ENCODE peak calls at places on chromosomes 2 and 18, in ten cellular contexts. U is prostate gland, J is K562, A is endothelial cell of umbilical vein, M is HepG2, T is upper lobe of left lung, Y is HCT116, O is transverse colon, K is GM23338, F is HL-60. L is an unnamed sample.

GRCh38 chr2:14401838-14402237 is 230.7 kb upstream of the LRATD1 start:
- DNase-seq in U (no peak), J (no peak), A (no peak), M (no peak), T (no peak), Y (no peak), O (no peak), K (peak), F (no peak), L (no peak)

GRCh38 chr2:164786787-164787186 is 54.8 kb downstream of the COBLL1 start:
- DNase-seq in U (no peak), J (no peak), A (no peak), M (no peak), T (no peak), Y (no peak), O (no peak), K (no peak), F (no peak), L (no peak)

GRCh38 chr18:63259581-63259830 is 60.1 kb downstream of the BCL2 start:
- DNase-seq in U (no peak), J (no peak), A (no peak), M (no peak), T (no peak), Y (no peak), O (no peak), K (no peak), F (no peak), L (no peak)

GRCh38 chr2:65329551-65329950 is 101.9 kb downstream of the ACTR2 start:
- DNase-seq in U (no peak), J (no peak), A (no peak), M (no peak), T (no peak), Y (no peak), O (no peak), K (peak), F (no peak), L (no peak)

GRCh38 chr2:112723995-112724394 is 3.2 kb downstream of the NT5DC4 start:
- DNase-seq in U (no peak), J (no peak), A (no peak), M (no peak), T (peak), Y (no peak), O (no peak), K (no peak), F (no peak), L (no peak)

GRCh38 chr18:55477537-55478300 is 110.3 kb downstream of the TCF4 start:
- DNase-seq in U (peak), J (no peak), A (peak), M (no peak), T (no peak), Y (no peak), O (no peak), K (no peak), F (peak), L (no peak)

GRCh38 chr2:54176577-54176976 is 61.2 kb downstream of the ACYP2 start:
- DNase-seq in U (no peak), J (no peak), A (peak), M (peak), T (no peak), Y (peak), O (peak), K (peak), F (no peak), L (peak)

GRCh38 chr2:118907759-118908158 is 34.2 kb upstream of the MARCO start:
- DNase-seq in U (no peak), J (no peak), A (no peak), M (no peak), T (no peak), Y (no peak), O (no peak), K (no peak), F (no peak), L (no peak)

GRCh38 chr2:124025896-124026295 is 809 bp downstream of the CNTNAP5 start:
- DNase-seq in U (no peak), J (no peak), A (no peak), M (no peak), T (no peak), Y (no peak), O (no peak), K (peak), F (no peak), L (no peak)

GRCh38 chr18:49691177-49691608 is 122.1 kb downstream of the ACAA2 start:
- DNase-seq in U (no peak), J (no peak), A (peak), M (no peak), T (no peak), Y (peak), O (no peak), K (no peak), F (no peak), L (no peak)

GRCh38 chr2:189222440-189222839 is 42.9 kb upstream of the COL5A2 start:
- DNase-seq in U (no peak), J (no peak), A (peak), M (no peak), T (no peak), Y (no peak), O (peak), K (no peak), F (no peak), L (peak)

GRCh38 chr18:59551902-59552635 is 145.2 kb downstream of the CCBE1 start:
- DNase-seq in U (no peak), J (no peak), A (no peak), M (no peak), T (no peak), Y (no peak), O (no peak), K (no peak), F (no peak), L (no peak)

GRCh38 chr18:12408247-12408869 is 629 bp downstream of the PRELID3A start:
- DNase-seq in U (no peak), J (no peak), A (peak), M (no peak), T (no peak), Y (no peak), O (peak), K (no peak), F (no peak), L (no peak)

GRCh38 chr2:37653805-37654378 is 17.6 kb downstream of the CDC42EP3 start:
- DNase-seq in U (peak), J (no peak), A (no peak), M (no peak), T (no peak), Y (no peak), O (peak), K (no peak), F (peak), L (no peak)

GRCh38 chr2:129865976-129866375 is 113.5 kb upstream of the RAB6C start:
- DNase-seq in U (no peak), J (no peak), A (no peak), M (no peak), T (no peak), Y (no peak), O (no peak), K (no peak), F (no peak), L (no peak)

GRCh38 chr2:217892560-217892959 is 110.2 kb downstream of the TNS1 start:
- DNase-seq in U (no peak), J (no peak), A (no peak), M (no peak), T (no peak), Y (no peak), O (no peak), K (no peak), F (no peak), L (no peak)

GRCh38 chr2:219628986-219629901 is 1.8 kb downstream of the SLC4A3 start:
- DNase-seq in U (no peak), J (no peak), A (no peak), M (no peak), T (peak), Y (no peak), O (no peak), K (no peak), F (peak), L (peak)

GRCh38 chr2:88831792-88832248 is 140.3 kb downstream of the RPIA start:
- DNase-seq in U (no peak), J (peak), A (peak), M (peak), T (peak), Y (peak), O (peak), K (peak), F (peak), L (no peak)

GRCh38 chr18:63773616-63774015 is 1.6 kb upstream of the SERPINB7 start:
- DNase-seq in U (no peak), J (no peak), A (no peak), M (no peak), T (no peak), Y (no peak), O (no peak), K (no peak), F (no peak), L (no peak)

GRCh38 chr18:48640566-48641270 is 101.9 kb downstream of the CTIF start:
- DNase-seq in U (no peak), J (no peak), A (no peak), M (no peak), T (no peak), Y (no peak), O (no peak), K (no peak), F (no peak), L (no peak)

DNA sequence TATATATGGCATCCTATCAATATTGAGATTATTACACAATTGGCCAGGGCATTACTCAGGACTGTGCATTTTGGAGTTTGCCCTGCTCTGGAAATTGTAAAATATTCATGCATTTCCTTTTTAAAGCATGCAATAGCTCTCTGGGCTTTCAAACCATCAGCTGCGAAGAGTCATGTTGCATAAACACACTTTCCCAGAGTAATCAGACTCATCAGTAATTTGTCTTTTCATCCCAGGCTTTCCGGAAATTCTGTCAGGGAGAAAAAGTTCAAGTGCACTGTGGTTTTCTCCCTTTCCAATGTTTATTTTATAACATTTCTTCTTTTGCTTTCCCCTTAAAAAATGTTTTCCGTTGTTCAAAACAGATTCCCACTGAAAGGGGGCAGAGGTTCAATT is 38.9 kb upstream of the FHL2 start:
- DNase-seq in U (no peak), J (no peak), A (no peak), M (no peak), T (no peak), Y (no peak), O (no peak), K (no peak), F (no peak), L (no peak)
- TF ChIP-seq POLR2AphosphoS5 in U (no peak), J (no peak), A (no peak), M (no peak), T (no peak), Y (no peak), O (no peak), K (no peak), F (no peak), L (no peak)

GRCh38 chr18:77119851-77120491 is 12.6 kb downstream of the MBP start:
- DNase-seq in U (no peak), J (no peak), A (no peak), M (no peak), T (no peak), Y (no peak), O (no peak), K (no peak), F (no peak), L (peak)

GRCh38 chr18:77129150-77129551 is 3.4 kb downstream of the MBP start:
- DNase-seq in U (no peak), J (no peak), A (no peak), M (no peak), T (no peak), Y (no peak), O (no peak), K (no peak), F (no peak), L (peak)

GRCh38 chr18:77127769-77128671 is 4.6 kb downstream of the MBP start:
- DNase-seq in U (peak), J (no peak), A (no peak), M (no peak), T (no peak), Y (no peak), O (peak), K (no peak), F (peak), L (peak)

GRCh38 chr18:77123313-77124231 is 9.0 kb downstream of the MBP start:
- DNase-seq in U (no peak), J (no peak), A (no peak), M (no peak), T (no peak), Y (no peak), O (no peak), K (no peak), F (no peak), L (no peak)

GRCh38 chr18:77124452-77124922 is 8.1 kb downstream of the MBP start:
- DNase-seq in U (no peak), J (no peak), A (no peak), M (no peak), T (peak), Y (no peak), O (no peak), K (peak), F (peak), L (peak)
- TF ChIP-seq POLR2AphosphoS5 in U (no peak), J (no peak), A (no peak), M (no peak), T (no peak), Y (no peak), O (no peak), K (no peak), F (peak), L (no peak)

GRCh38 chr2:30148850-30149249 is 2.0 kb downstream of the YPEL5 start:
- DNase-seq in U (no peak), J (no peak), A (no peak), M (no peak), T (no peak), Y (no peak), O (no peak), K (peak), F (no peak), L (no peak)

GRCh38 chr2:30149976-30150375 is 3.2 kb downstream of the YPEL5 start:
- DNase-seq in U (no peak), J (no peak), A (peak), M (no peak), T (no peak), Y (no peak), O (no peak), K (no peak), F (no peak), L (no peak)

GRCh38 chr2:30150786-30151185 is 4.0 kb downstream of the YPEL5 start:
- DNase-seq in U (no peak), J (no peak), A (no peak), M (no peak), T (no peak), Y (no peak), O (no peak), K (no peak), F (no peak), L (no peak)

GRCh38 chr2:30147715-30148611 is 1.2 kb downstream of the YPEL5 start:
- DNase-seq in U (peak), J (peak), A (peak), M (peak), T (peak), Y (no peak), O (peak), K (peak), F (peak), L (peak)

DNA sequence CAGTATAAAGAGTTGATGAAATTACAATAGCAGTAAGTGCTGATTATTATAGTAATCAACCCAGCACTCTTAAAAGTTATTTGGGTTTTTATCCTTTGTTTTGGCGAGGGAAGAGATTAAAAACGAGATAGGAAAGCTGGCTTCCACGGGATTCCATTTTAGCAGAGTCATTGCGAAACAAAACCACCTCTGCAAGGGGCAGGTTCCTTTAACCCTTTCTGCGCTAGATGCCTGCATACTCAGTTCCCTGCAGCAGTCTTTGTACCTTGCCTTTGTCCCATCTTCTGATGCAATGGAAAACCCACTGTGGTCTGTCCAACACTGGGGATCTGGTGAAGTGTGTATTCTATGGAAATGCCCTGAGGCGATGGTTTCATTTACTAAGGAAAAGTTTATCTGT is 2.7 kb downstream of the YPEL5 start:
- DNase-seq in U (no peak), J (no peak), A (no peak), M (peak), T (no peak), Y (no peak), O (no peak), K (peak), F (peak), L (no peak)
- TF ChIP-seq POLR2AphosphoS5 in U (no peak), J (no peak), A (no peak), M (no peak), T (no peak), Y (no peak), O (no peak), K (no peak), F (no peak), L (no peak)

DNA sequence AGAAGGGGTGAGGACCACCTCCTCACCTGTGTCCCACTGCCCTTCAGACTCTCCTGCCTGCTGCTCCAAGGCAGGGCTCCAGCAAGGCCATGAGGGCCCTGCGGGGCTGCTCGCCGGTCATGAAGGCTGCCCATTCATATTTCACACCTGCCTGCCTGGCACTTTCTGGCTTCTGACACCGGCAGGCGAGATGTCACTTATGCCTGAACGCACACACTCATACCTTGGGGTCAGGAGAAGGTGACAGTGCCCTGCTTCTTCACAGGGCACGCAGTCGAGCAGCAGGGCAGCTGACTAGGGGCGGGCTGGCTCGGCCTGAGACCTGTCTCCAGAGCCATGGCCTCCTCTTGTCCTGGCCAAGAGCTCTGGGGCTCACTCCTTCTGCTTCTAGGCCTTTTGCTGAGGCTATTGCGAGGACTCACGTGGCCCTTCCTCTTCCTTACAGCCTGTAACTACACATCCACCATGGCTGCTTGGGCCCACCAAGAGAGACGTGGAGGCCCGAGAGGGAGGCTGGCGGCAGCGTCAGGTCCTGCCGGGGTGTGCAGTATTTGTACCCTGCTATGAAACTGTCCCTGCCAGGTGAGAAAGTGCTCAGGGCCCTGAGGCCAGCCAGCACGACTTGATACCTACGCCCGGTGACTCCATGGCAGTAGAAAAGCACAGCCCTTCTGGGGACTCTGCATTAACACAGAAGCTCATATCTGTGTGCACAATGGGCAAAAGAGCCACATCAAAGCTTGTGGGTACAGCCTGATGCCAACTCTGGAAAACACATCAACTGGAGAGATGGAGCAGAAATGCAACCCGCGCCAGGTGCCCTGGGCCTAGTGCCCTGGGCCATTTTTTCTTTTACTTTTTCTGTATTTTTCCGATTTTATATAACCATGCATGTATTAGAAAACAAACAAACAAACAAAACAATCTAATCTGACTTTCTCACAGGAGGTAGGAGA is 30.6 kb downstream of the HS6ST1 start:
- DNase-seq in U (no peak), J (no peak), A (no peak), M (no peak), T (no peak), Y (no peak), O (no peak), K (no peak), F (no peak), L (no peak)
- TF ChIP-seq POLR2AphosphoS5 in U (no peak), J (no peak), A (no peak), M (no peak), T (no peak), Y (no peak), O (no peak), K (no peak), F (no peak), L (no peak)

GRCh38 chr2:144515425-144515693 is 4.6 kb downstream of the ZEB2 start:
- DNase-seq in U (no peak), J (no peak), A (no peak), M (no peak), T (no peak), Y (no peak), O (no peak), K (no peak), F (no peak), L (no peak)

GRCh38 chr2:144515694-144516416 is 4.1 kb downstream of the ZEB2 start:
- DNase-seq in U (no peak), J (peak), A (peak), M (no peak), T (peak), Y (no peak), O (peak), K (peak), F (no peak), L (no peak)

GRCh38 chr2:144516981-144517824 is 2.7 kb downstream of the ZEB2 start:
- DNase-seq in U (no peak), J (peak), A (peak), M (no peak), T (peak), Y (no peak), O (peak), K (peak), F (peak), L (peak)

GRCh38 chr2:144517825-144518699 is 1.9 kb downstream of the ZEB2 start:
- DNase-seq in U (no peak), J (no peak), A (no peak), M (no peak), T (no peak), Y (no peak), O (no peak), K (peak), F (no peak), L (no peak)

GRCh38 chr2:144516417-144516980 is 3.4 kb downstream of the ZEB2 start:
- DNase-seq in U (no peak), J (no peak), A (peak), M (no peak), T (peak), Y (no peak), O (no peak), K (peak), F (no peak), L (no peak)
- TF ChIP-seq POLR2AphosphoS5 in U (no peak), J (no peak), A (no peak), M (no peak), T (no peak), Y (no peak), O (no peak), K (no peak), F (no peak), L (no peak)

GRCh38 chr2:27262379-27263286 is at the start of gene SLC30A3:
- DNase-seq in U (peak), J (peak), A (peak), M (no peak), T (peak), Y (peak), O (peak), K (peak), F (peak), L (peak)
- TF ChIP-seq POLR2AphosphoS5 in U (no peak), J (no peak), A (peak), M (no peak), T (no peak), Y (peak), O (no peak), K (peak), F (no peak), L (peak)

GRCh38 chr2:20444993-20445910 is 1.6 kb upstream of the RHOB start:
- DNase-seq in U (no peak), J (no peak), A (peak), M (no peak), T (no peak), Y (no peak), O (peak), K (peak), F (no peak), L (peak)

GRCh38 chr2:20446280-20446916 is 476 bp upstream of the RHOB start:
- DNase-seq in U (no peak), J (no peak), A (no peak), M (no peak), T (no peak), Y (no peak), O (no peak), K (peak), F (no peak), L (peak)

GRCh38 chr2:20440001-20440560 is 6.8 kb upstream of the RHOB start:
- DNase-seq in U (no peak), J (no peak), A (no peak), M (no peak), T (no peak), Y (no peak), O (peak), K (no peak), F (no peak), L (peak)

GRCh38 chr2:20444113-20444992 is 2.5 kb upstream of the RHOB start:
- DNase-seq in U (no peak), J (no peak), A (peak), M (no peak), T (no peak), Y (no peak), O (peak), K (peak), F (no peak), L (peak)

GRCh38 chr2:20443276-20443920 is 3.5 kb upstream of the RHOB start:
- DNase-seq in U (no peak), J (no peak), A (peak), M (peak), T (no peak), Y (no peak), O (peak), K (peak), F (no peak), L (peak)
- TF ChIP-seq POLR2AphosphoS5 in U (peak), J (no peak), A (no peak), M (no peak), T (no peak), Y (no peak), O (peak), K (no peak), F (no peak), L (peak)

GRCh38 chr2:85649201-85650190 is 18.5 kb downstream of the SFTPB start:
- DNase-seq in U (no peak), J (no peak), A (peak), M (no peak), T (no peak), Y (no peak), O (no peak), K (no peak), F (no peak), L (no peak)
- TF ChIP-seq POLR2AphosphoS5 in U (no peak), J (no peak), A (no peak), M (no peak), T (no peak), Y (no peak), O (no peak), K (no peak), F (no peak), L (no peak)

L was measured in sigmoid colon.